ENCODE peak calls at places on chromosomes 2 and 18, in four cellular contexts. V is smooth muscle cell of the brain vasculature; P is stimulated activated CD8-positive, alpha-beta memory T cell treated with anti-CD3 and anti-CD28 coated beads, Interleukin-4, amount 100 ng/mL, for 48 hours; X is lower leg skin. K is an unnamed sample.

GRCh38 chr2:127164761-127165538 is 55.1 kb downstream of the CYP27C1 start:
- DNase-seq in V (no peak), P (no peak), X (peak), K (no peak)

GRCh38 chr2:16653799-16654198 is 11.8 kb downstream of the CYRIA start:
- DNase-seq in V (no peak), P (no peak), X (peak), K (no peak)

GRCh38 chr2:101609434-101609833 is 88.1 kb upstream of the MAP4K4 start:
- DNase-seq in V (no peak), P (no peak), X (no peak), K (no peak)

GRCh38 chr2:18656048-18656447 is 66.7 kb upstream of the NT5C1B start:
- DNase-seq in V (no peak), P (no peak), X (no peak), K (no peak)

GRCh38 chr18:36537289-36537688 is 239.8 kb downstream of the FHOD3 start:
- DNase-seq in V (no peak), P (no peak), X (no peak), K (no peak)

GRCh38 chr18:59980052-59980668 is 80.4 kb downstream of the PMAIP1 start:
- DNase-seq in V (no peak), P (no peak), X (no peak), K (no peak)

GRCh38 chr2:219551863-219552381 is 8.1 kb downstream of the TMEM198 start:
- DNase-seq in V (no peak), P (no peak), X (no peak), K (no peak)

GRCh38 chr2:134371041-134371440 is 117.2 kb downstream of the MGAT5 start:
- DNase-seq in V (no peak), P (no peak), X (no peak), K (peak)

GRCh38 chr2:27830616-27831120 is 59.1 kb downstream of the MRPL33 start:
- DNase-seq in V (no peak), P (no peak), X (no peak), K (no peak)

GRCh38 chr18:8391068-8391467 is 218.2 kb upstream of the RAB12 start:
- DNase-seq in V (no peak), P (no peak), X (no peak), K (no peak)

GRCh38 chr2:234003972-234004617 is 46.4 kb upstream of the SPP2 start:
- DNase-seq in V (peak), P (peak), X (no peak), K (peak)

GRCh38 chr2:43539991-43540860 is 55.6 kb downstream of the THADA start:
- DNase-seq in V (peak), P (no peak), X (peak), K (peak)

GRCh38 chr2:105294046-105294445 is 35.5 kb downstream of the TGFBRAP1 start:
- DNase-seq in V (no peak), P (no peak), X (no peak), K (no peak)

GRCh38 chr2:62145478-62146100 is 50.3 kb upstream of the B3GNT2 start:
- DNase-seq in V (no peak), P (no peak), X (no peak), K (no peak)

K was measured in AG10803.